ENCODE peak calls at places on chromosomes 5 and 9, in five cellular contexts. I is WERI-Rb-1, R is MCF 10A, F is B cell, X is cardiac fibroblast. Q is an unnamed sample.

GRCh38 chr9:93812410-93812668 is 142.8 kb downstream of the BARX1 start:
- DNase-seq in I (no peak), R (no peak), F (no peak), X (no peak), Q (no peak)

GRCh38 chr9:107739601-107740082 is 250.1 kb upstream of the KLF4 start:
- DNase-seq in I (no peak), R (peak), F (no peak), X (no peak), Q (no peak)

GRCh38 chr5:90747175-90747574 is 188.6 kb downstream of the ADGRV1 start:
- DNase-seq in I (no peak), R (no peak), F (no peak), X (no peak), Q (no peak)

GRCh38 chr5:110612778-110613396 is 113.6 kb downstream of the TMEM232 start:
- DNase-seq in I (no peak), R (no peak), F (no peak), X (no peak), Q (no peak)

GRCh38 chr5:179906795-179907569 is 715 bp downstream of the TBC1D9B start:
- DNase-seq in I (no peak), R (peak), F (no peak), X (peak), Q (no peak)

GRCh38 chr9:98222885-98223640 is 30.6 kb upstream of the CORO2A start:
- DNase-seq in I (no peak), R (peak), F (no peak), X (peak), Q (no peak)

GRCh38 chr9:135887585-135888050 is 19.7 kb downstream of the CAMSAP1 start:
- DNase-seq in I (peak), R (no peak), F (peak), X (no peak), Q (no peak)

GRCh38 chr5:57216714-57217113 is 42.9 kb downstream of the GPBP1 start:
- DNase-seq in I (no peak), R (peak), F (no peak), X (peak), Q (no peak)

GRCh38 chr5:154568597-154568996 is 90.6 kb upstream of the HAND1 start:
- DNase-seq in I (no peak), R (no peak), F (no peak), X (no peak), Q (no peak)

GRCh38 chr9:88766778-88767503 is 224.3 kb upstream of the S1PR3 start:
- DNase-seq in I (no peak), R (peak), F (no peak), X (peak), Q (no peak)

GRCh38 chr5:124973613-124974130 is 227.2 kb upstream of the ZNF608 start:
- DNase-seq in I (no peak), R (no peak), F (no peak), X (no peak), Q (no peak)

GRCh38 chr5:78638973-78639669 is 9.5 kb downstream of the LHFPL2 start:
- DNase-seq in I (no peak), R (no peak), F (no peak), X (no peak), Q (no peak)

GRCh38 chr9:7315116-7315515 is 484.5 kb downstream of the DMAC1 start:
- DNase-seq in I (no peak), R (no peak), F (no peak), X (no peak), Q (no peak)

GRCh38 chr9:137837345-137838278 is 40.0 kb upstream of the CACNA1B start:
- DNase-seq in I (no peak), R (no peak), F (no peak), X (no peak), Q (no peak)

GRCh38 chr9:96566401-96567202 is 53.0 kb downstream of the CDC14B start:
- DNase-seq in I (peak), R (peak), F (peak), X (peak), Q (peak)

GRCh38 chr5:98144710-98145109 is 628.8 kb upstream of the RGMB start:
- DNase-seq in I (no peak), R (peak), F (no peak), X (peak), Q (no peak)

GRCh38 chr9:100637787-100638186 is 59.9 kb downstream of the CAVIN4 start:
- DNase-seq in I (peak), R (no peak), F (no peak), X (no peak), Q (no peak)
- TF ChIP-seq CTCF in I (no peak), R (no peak), F (no peak), X (no peak), Q (no peak)

GRCh38 chr9:128998462-128998861 is 29.7 kb downstream of the SH3GLB2 start:
- DNase-seq in I (no peak), R (no peak), F (no peak), X (no peak), Q (no peak)

GRCh38 chr9:128995791-128996190 is 32.3 kb downstream of the SH3GLB2 start:
- DNase-seq in I (no peak), R (no peak), F (no peak), X (peak), Q (no peak)

GRCh38 chr9:128987800-128988199 is 40.3 kb downstream of the NUP188 start:
- DNase-seq in I (no peak), R (peak), F (no peak), X (peak), Q (no peak)

GRCh38 chr9:128992995-128993394 is 35.1 kb downstream of the SH3GLB2 start:
- DNase-seq in I (peak), R (no peak), F (no peak), X (no peak), Q (no peak)
- TF ChIP-seq CTCF in I (peak), R (peak), F (no peak), X (peak), Q (no peak)

GRCh38 chr5:85108471-85108870 is 723.8 kb upstream of the EDIL3 start:
- DNase-seq in I (no peak), R (no peak), F (no peak), X (no peak), Q (no peak)
- TF ChIP-seq CTCF in I (no peak), R (no peak), F (no peak), X (no peak), Q (no peak)

DNA sequence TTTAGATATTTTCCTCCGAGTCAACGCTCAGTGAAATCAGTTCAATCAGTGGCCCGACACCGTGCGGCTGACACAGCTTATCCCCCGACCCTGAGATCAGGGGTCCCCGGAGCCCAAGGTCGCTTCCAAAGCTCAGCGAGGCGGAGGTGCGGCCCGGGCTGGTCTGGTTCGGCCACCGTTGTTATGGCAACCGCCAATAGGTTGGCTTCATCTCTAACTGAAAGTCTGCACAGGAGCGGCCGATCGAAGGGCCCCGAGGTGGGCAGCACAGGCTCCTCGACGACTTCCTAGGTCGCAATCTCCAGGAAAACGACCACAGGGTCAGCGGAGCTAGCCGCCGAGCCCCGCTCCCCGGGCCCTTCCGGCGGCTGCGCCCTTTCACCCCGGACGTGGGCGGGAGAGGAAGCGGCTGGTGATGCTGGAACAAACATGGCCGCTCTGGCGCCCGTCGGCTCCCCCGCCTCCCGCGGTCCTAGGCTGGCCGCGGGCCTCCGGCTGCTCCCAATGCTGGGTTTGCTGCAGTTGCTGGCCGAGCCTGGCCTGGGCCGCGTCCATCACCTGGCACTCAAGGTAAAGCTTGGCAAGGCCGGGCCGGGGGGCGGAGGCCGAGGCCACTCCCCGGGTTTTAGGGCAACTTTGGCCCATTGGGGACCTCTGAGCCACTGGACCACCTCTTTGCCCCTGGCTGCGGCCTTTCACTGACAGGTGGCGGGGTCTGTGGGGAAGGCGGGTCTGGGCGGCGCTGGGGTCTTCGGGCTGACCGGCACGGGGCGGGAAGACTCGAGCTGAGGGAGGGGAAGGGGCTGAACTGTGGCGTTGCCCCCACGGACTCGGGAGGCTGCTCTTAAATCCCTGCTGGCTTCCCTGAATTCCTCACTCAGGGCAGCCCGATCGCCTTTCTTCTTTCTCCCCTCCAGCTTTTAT is at the start of gene GPR107:
- DNase-seq in I (peak), R (peak), F (peak), X (peak), Q (peak)
- TF ChIP-seq CTCF in I (no peak), R (no peak), F (no peak), X (no peak), Q (no peak)

GRCh38 chr5:81842795-81843377 is 92.0 kb upstream of the SSBP2 start:
- DNase-seq in I (no peak), R (peak), F (no peak), X (no peak), Q (no peak)

GRCh38 chr5:81834021-81834660 is 83.2 kb upstream of the SSBP2 start:
- DNase-seq in I (no peak), R (no peak), F (no peak), X (peak), Q (no peak)

GRCh38 chr5:81835813-81836458 is 85.0 kb upstream of the SSBP2 start:
- DNase-seq in I (no peak), R (no peak), F (no peak), X (peak), Q (no peak)

GRCh38 chr5:81837667-81838306 is 86.9 kb upstream of the SSBP2 start:
- DNase-seq in I (no peak), R (no peak), F (no peak), X (no peak), Q (no peak)

GRCh38 chr5:81838307-81838906 is 87.5 kb upstream of the SSBP2 start:
- DNase-seq in I (peak), R (peak), F (no peak), X (peak), Q (no peak)
- TF ChIP-seq CTCF in I (peak), R (peak), F (peak), X (peak), Q (peak)

DNA sequence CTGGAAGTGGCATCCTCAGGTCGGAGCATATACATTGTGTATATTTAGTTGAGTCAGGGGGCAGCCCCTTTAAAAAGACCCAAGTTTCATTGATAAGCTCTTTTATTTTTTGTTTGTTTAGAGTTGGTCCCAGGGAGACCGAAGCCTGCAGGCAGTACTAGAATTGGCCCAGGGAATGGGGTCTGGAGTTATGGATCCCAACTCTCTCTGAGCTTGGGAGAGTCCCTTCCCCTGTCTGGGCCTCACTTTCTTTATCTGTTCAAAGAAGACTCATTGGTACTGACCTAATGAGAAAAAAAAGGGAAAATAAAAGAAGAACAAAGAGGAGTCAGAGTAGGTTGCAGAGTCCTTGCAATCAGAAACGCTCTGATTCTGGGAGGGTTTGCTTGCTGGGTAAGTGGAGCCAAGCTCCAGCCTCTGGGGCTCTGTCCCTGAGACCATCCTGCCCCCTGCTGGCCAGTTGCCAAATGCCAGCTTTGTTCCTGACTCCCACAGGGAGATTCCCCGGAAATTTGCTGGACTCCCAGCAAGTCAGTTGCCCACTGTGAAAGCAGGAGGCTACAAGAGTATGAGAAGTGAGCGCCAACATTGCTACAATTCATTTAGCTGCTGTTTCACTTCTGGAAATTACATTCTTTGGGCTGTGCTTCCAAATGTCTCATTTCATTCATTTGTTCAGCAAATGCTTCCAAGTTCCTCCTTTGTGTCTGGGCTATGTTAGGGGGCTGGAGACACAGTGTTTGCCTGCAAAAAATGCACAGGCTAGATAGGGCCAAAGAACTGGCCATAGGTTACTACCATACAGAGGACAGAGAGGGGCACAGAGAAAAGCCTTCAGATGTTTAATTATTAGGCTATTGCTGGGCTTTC is 156.2 kb downstream of the MELK start:
- DNase-seq in I (peak), R (peak), F (peak), X (peak), Q (no peak)
- TF ChIP-seq CTCF in I (peak), R (peak), F (peak), X (peak), Q (peak)

GRCh38 chr5:176675676-176676360 is 28.5 kb downstream of the TSPAN17 start:
- DNase-seq in I (peak), R (peak), F (no peak), X (peak), Q (no peak)
- TF ChIP-seq CTCF in I (peak), R (peak), F (no peak), X (peak), Q (no peak)

Q was measured in D721Med.